ENCODE peak calls at places on chromosomes 5 and 9, in ten cellular contexts. U is AG08395; L is upper lobe of left lung; A is heart right ventricle; P is NCI-H1694; M is kidney glomerular epithelial cell; N is activated CD4-positive, alpha-beta T cell treated with anti-CD3 and anti-CD28 coated beads, Interleukin-2, amount 50 U/mL, for 1 hour; B is GOT3; H is CD4-positive, alpha-beta T cell; S is nephron progenitor cell. Q is an unnamed sample.

GRCh38 chr9:100213730-100214477 is 114.9 kb downstream of the INVS start:
- DNase-seq in U (peak), L (no peak), A (no peak), P (no peak), M (peak), N (no peak), B (no peak), H (no peak), S (no peak), Q (no peak)

GRCh38 chr9:133340916-133341315 is 4.9 kb upstream of the SURF6 start:
- DNase-seq in U (no peak), L (no peak), A (no peak), P (no peak), M (no peak), N (no peak), B (no peak), H (no peak), S (no peak), Q (no peak)

GRCh38 chr5:58459860-58460726 is at the start of gene PLK2:
- DNase-seq in U (peak), L (peak), A (peak), P (peak), M (peak), N (peak), B (peak), H (peak), S (peak), Q (peak)

GRCh38 chr5:98428806-98429205 is 344.7 kb upstream of the RGMB start:
- DNase-seq in U (peak), L (peak), A (no peak), P (no peak), M (no peak), N (no peak), B (no peak), H (no peak), S (no peak), Q (no peak)

GRCh38 chr5:132778129-132778528 is 1.1 kb upstream of the SEPTIN8 start:
- DNase-seq in U (no peak), L (no peak), A (no peak), P (no peak), M (no peak), N (no peak), B (no peak), H (no peak), S (no peak), Q (no peak)

GRCh38 chr5:122586351-122586750 is 188.5 kb upstream of the SNX2 start:
- DNase-seq in U (peak), L (no peak), A (no peak), P (no peak), M (no peak), N (no peak), B (no peak), H (no peak), S (no peak), Q (no peak)

GRCh38 chr9:83940590-83941303 is 19.5 kb upstream of the KIF27 start:
- DNase-seq in U (no peak), L (no peak), A (no peak), P (no peak), M (no peak), N (no peak), B (no peak), H (no peak), S (no peak), Q (no peak)

GRCh38 chr9:69785757-69786156 is 25.9 kb upstream of the PTAR1 start:
- DNase-seq in U (peak), L (no peak), A (no peak), P (no peak), M (peak), N (no peak), B (no peak), H (no peak), S (no peak), Q (no peak)

GRCh38 chr5:5650949-5651348 is 228.5 kb downstream of the ICE1 start:
- DNase-seq in U (no peak), L (no peak), A (no peak), P (no peak), M (no peak), N (no peak), B (no peak), H (no peak), S (no peak), Q (no peak)

GRCh38 chr5:123350744-123351143 is 72.5 kb downstream of the CEP120 start:
- DNase-seq in U (no peak), L (no peak), A (no peak), P (no peak), M (no peak), N (no peak), B (no peak), H (no peak), S (no peak), Q (no peak)

GRCh38 chr5:142756576-142756975 is 13.6 kb upstream of the ARHGAP26 start:
- DNase-seq in U (no peak), L (no peak), A (no peak), P (no peak), M (no peak), N (no peak), B (no peak), H (no peak), S (no peak), Q (peak)

GRCh38 chr5:134944630-134945029 is 23.1 kb upstream of the CATSPER3 start:
- DNase-seq in U (no peak), L (no peak), A (no peak), P (no peak), M (no peak), N (no peak), B (no peak), H (no peak), S (no peak), Q (no peak)

GRCh38 chr5:126961702-126962101 is 68.7 kb downstream of the MARCHF3 start:
- DNase-seq in U (no peak), L (no peak), A (no peak), P (no peak), M (no peak), N (no peak), B (no peak), H (no peak), S (no peak), Q (no peak)

GRCh38 chr5:148186248-148187003 is 16.4 kb upstream of the SPINK6 start:
- DNase-seq in U (no peak), L (no peak), A (no peak), P (no peak), M (peak), N (no peak), B (no peak), H (no peak), S (no peak), Q (peak)

GRCh38 chr9:119477197-119477596 is 108.0 kb upstream of the BRINP1 start:
- DNase-seq in U (no peak), L (no peak), A (no peak), P (no peak), M (no peak), N (no peak), B (no peak), H (no peak), S (no peak), Q (no peak)

GRCh38 chr5:34597034-34597433 is 59.1 kb upstream of the RAI14 start:
- DNase-seq in U (no peak), L (no peak), A (no peak), P (no peak), M (no peak), N (no peak), B (no peak), H (no peak), S (no peak), Q (no peak)

GRCh38 chr5:93674138-93674537 is 67.3 kb downstream of the POU5F2 start:
- DNase-seq in U (no peak), L (no peak), A (no peak), P (no peak), M (no peak), N (no peak), B (no peak), H (no peak), S (peak), Q (no peak)

GRCh38 chr9:113581865-113582697 is 118.6 kb downstream of the RGS3 start:
- DNase-seq in U (peak), L (peak), A (peak), P (no peak), M (no peak), N (peak), B (no peak), H (peak), S (peak), Q (no peak)

GRCh38 chr9:129761901-129762359 is 9.1 kb upstream of the PTGES start:
- DNase-seq in U (peak), L (no peak), A (no peak), P (no peak), M (peak), N (no peak), B (no peak), H (no peak), S (peak), Q (no peak)

GRCh38 chr5:126248611-126249010 is 174.6 kb upstream of the GRAMD2B start:
- DNase-seq in U (no peak), L (no peak), A (no peak), P (no peak), M (peak), N (no peak), B (no peak), H (no peak), S (no peak), Q (no peak)

GRCh38 chr9:95481000-95481399 is 35.8 kb downstream of the PTCH1 start:
- DNase-seq in U (no peak), L (no peak), A (no peak), P (no peak), M (no peak), N (no peak), B (no peak), H (no peak), S (no peak), Q (no peak)

GRCh38 chr9:38445154-38446043 is 21.1 kb upstream of the IGFBPL1 start:
- DNase-seq in U (no peak), L (no peak), A (no peak), P (no peak), M (no peak), N (no peak), B (no peak), H (no peak), S (no peak), Q (peak)

GRCh38 chr5:158234323-158235158 is 375.6 kb upstream of the CLINT1 start:
- DNase-seq in U (peak), L (no peak), A (no peak), P (no peak), M (no peak), N (no peak), B (peak), H (no peak), S (no peak), Q (no peak)

Q was measured in KBM-7.